ENCODE peak calls at places on chromosomes 5 and 9, in seven cellular contexts. I, N, Y, X, J, S and T are unnamed samples.

GRCh38 chr9:87970602-87971001 is 3.7 kb downstream of the CDK20 start:
- DNase-seq in X (no peak), I (no peak), J (no peak), N (no peak), S (no peak), Y (no peak), T (no peak)

GRCh38 chr5:125870271-125870670 is 552.9 kb upstream of the GRAMD2B start:
- DNase-seq in Y (no peak), X (peak), J (no peak), S (peak), I (peak), N (no peak), T (no peak)

GRCh38 chr5:150497274-150497988 is 10.5 kb upstream of the NDST1 start:
- DNase-seq in S (no peak), J (peak), I (peak), N (peak), X (peak), Y (peak), T (no peak)

GRCh38 chr5:138752951-138753793 is at the start of gene CTNNA1:
- DNase-seq in S (no peak), X (peak), I (peak), N (peak), J (peak), Y (peak), T (peak)

GRCh38 chr9:117763314-117763713 is 59.1 kb downstream of the TLR4 start:
- DNase-seq in I (no peak), N (no peak), Y (no peak), J (no peak), X (peak), S (no peak), T (no peak)

GRCh38 chr9:137222190-137223077 is at the start of gene RNF208:
- DNase-seq in S (no peak), N (no peak), X (no peak), Y (no peak), I (no peak), J (peak), T (peak)

GRCh38 chr5:119269061-119269579 is 86.7 kb upstream of the TNFAIP8 start:
- DNase-seq in J (peak), S (no peak), N (peak), Y (no peak), X (peak), I (peak), T (no peak)

GRCh38 chr9:112331676-112331955 is 1.8 kb downstream of the PTBP3 start:
- DNase-seq in Y (no peak), N (no peak), I (no peak), J (no peak), X (peak), S (no peak), T (no peak)

GRCh38 chr5:82885657-82886389 is 191.4 kb downstream of the TMEM167A start:
- DNase-seq in I (peak), N (no peak), X (peak), J (no peak), S (no peak), Y (no peak), T (no peak)

GRCh38 chr9:108691614-108692013 is 164.2 kb downstream of the ACTL7B start:
- DNase-seq in J (no peak), S (no peak), I (no peak), X (no peak), N (no peak), Y (no peak), T (no peak)

GRCh38 chr5:56818409-56819026 is 3.2 kb downstream of the MAP3K1 start:
- DNase-seq in I (peak), J (no peak), S (no peak), X (peak), Y (no peak), N (no peak), T (no peak)

GRCh38 chr5:40401965-40402364 is 277.8 kb upstream of the PTGER4 start:
- DNase-seq in Y (no peak), S (no peak), X (no peak), I (peak), J (no peak), N (no peak), T (no peak)

GRCh38 chr5:1464096-1464446 is 18.8 kb upstream of the SLC6A3 start:
- DNase-seq in Y (no peak), J (no peak), S (no peak), X (no peak), N (no peak), I (no peak), T (no peak)

GRCh38 chr5:31935702-31936347 is 238.3 kb downstream of the GOLPH3 start:
- DNase-seq in I (no peak), J (no peak), S (no peak), X (no peak), Y (no peak), N (peak), T (no peak)

GRCh38 chr9:126471084-126471611 is 142.6 kb upstream of the LMX1B start:
- DNase-seq in S (peak), X (peak), J (peak), I (peak), Y (peak), N (peak), T (no peak)

GRCh38 chr9:128025756-128026155 is 41.4 kb downstream of the NAIF1 start:
- DNase-seq in S (no peak), Y (no peak), X (no peak), I (no peak), J (no peak), N (no peak), T (no peak)

GRCh38 chr9:120869726-120870125 is 7.3 kb downstream of the PHF19 start:
- DNase-seq in S (no peak), N (no peak), Y (no peak), J (no peak), X (no peak), I (no peak), T (no peak)

GRCh38 chr5:1178529-1179382 is 22.6 kb upstream of the SLC6A19 start:
- DNase-seq in X (no peak), N (no peak), I (no peak), S (no peak), J (no peak), Y (no peak), T (no peak)

GRCh38 chr9:136327313-136327971 is at the start of gene GPSM1:
- DNase-seq in J (no peak), X (peak), N (no peak), I (peak), S (no peak), Y (no peak), T (peak)

GRCh38 chr9:89426389-89426961 is 71.4 kb downstream of the SEMA4D start:
- DNase-seq in I (no peak), N (no peak), J (no peak), X (no peak), Y (no peak), S (no peak), T (no peak)

GRCh38 chr9:77495834-77496671 is 152.1 kb downstream of the GNA14 start:
- DNase-seq in S (peak), J (peak), I (peak), X (peak), N (no peak), Y (no peak), T (no peak)

DNA sequence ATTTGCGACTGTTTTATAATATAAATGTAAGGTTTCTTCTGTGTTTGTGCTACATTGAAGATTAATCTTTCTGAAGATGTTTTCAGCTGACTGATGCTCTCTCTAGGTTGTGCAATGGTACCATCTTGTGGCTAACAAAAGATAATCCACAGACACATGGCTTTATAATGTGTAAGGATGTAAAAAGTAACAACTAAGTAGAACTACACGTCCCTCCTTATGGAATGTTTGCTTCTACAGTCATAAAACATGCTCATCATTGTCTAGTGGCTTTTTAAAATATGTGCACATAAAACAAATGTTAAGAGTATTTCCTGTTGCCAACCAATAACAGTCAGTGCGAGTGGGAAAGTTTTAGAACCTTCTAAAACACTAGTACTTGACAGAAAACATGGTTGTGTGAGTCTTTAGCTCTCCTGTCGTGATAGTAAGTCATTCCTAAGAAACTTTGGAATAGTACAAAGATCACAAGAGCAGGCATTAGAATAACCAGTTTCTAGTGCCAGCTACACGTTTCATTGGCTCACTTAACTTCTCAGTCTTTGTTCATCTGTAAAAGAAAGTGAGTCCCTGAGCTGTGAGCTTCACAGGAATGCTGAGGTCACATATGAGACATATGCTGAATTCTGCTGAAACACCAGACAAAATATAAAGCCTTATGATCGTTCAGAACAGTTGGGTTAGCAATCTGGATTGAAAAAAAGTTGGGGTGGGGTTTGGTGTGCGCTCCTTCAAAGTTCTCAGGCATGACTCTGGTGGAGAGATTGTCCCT is 75.7 kb upstream of the GLIS3 start:
- DNase-seq in I (peak), Y (no peak), J (no peak), N (no peak), X (peak), S (no peak), T (no peak)
- TF ChIP-seq CTCF in I (peak), Y (no peak), J (peak), N (peak), X (peak), S (peak), T (peak)

DNA sequence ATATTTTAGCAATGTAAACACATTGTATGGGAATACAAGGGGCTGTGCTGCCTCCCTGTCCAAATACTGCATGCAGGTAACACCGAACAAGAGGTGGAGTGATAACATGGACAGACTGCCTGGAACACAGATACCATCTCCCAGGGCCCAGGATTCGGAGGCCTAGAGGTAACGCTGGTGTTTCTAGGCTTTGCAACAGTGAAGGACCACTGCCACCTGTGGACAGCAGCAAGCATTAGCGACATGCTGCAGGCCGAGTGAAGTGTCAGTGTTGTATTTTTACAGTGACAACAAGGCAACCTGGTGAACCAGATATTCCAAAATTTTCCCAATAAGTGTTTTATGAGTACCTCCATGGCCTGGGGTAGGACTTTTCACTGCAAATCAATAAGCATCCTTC is 379.2 kb downstream of the DMRT2 start:
- DNase-seq in J (no peak), S (no peak), Y (no peak), I (no peak), N (no peak), X (no peak), T (no peak)
- TF ChIP-seq CTCF in J (no peak), S (peak), Y (no peak), I (no peak), N (no peak), X (peak), T (peak)

DNA sequence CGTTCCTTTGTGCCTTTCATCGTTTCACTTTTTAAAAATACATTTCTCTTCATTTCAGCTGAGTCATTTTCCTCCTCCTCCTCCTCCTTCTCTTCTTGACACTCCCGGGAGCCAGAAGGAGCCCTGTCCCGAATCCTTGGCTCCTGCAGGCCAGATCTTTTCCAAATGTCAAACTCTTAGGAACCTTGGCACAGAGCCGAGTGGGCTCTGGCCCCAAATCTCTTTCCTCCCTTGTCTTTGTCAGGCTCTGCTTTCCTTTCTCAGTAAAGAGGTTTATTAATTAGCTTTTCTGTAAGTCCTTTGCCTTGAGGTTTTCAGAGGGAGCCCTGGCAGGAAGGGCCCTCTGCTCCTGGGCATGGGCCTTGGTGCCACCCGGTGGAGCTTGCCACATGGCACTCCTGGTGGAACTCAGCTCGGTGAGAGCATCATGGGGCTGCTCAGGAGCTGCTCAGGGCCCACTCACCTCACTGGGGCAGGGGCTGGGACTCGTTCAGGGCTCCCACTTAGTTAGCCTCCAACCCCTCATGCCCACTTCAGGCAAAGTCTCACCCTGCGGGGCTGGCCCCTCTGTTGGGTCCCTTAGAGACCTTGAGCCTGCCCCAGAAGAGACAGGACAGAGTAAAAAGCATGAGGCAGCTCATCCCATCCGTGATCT is 17.2 kb downstream of the STC2 start:
- DNase-seq in J (no peak), Y (no peak), X (peak), I (peak), S (no peak), N (no peak), T (no peak)
- TF ChIP-seq CTCF in J (no peak), Y (no peak), X (no peak), I (no peak), S (no peak), N (no peak), T (no peak)

DNA sequence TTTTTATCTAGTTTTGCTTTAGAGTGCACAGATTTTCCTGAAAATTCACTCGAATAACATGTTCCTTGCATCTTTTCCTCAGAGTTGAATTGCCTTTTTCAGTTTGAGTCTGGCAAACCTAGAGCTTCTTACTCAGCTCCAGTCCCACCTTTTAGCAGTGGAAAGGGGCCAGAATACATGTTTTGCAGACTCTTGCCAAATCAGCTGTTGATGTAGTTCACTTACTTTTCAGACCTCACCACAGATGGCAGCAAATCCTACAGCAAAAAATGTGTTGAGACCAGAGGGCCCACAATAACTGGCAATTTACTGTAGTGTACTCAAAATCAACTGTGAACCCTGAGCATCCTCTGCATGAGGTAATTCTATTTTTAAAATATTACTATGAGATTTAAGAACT is 545.2 kb upstream of the ACO1 start:
- DNase-seq in N (no peak), S (no peak), Y (no peak), J (no peak), X (peak), I (no peak), T (no peak)
- TF ChIP-seq CTCF in N (no peak), S (no peak), Y (no peak), J (no peak), X (no peak), I (no peak), T (peak)

DNA sequence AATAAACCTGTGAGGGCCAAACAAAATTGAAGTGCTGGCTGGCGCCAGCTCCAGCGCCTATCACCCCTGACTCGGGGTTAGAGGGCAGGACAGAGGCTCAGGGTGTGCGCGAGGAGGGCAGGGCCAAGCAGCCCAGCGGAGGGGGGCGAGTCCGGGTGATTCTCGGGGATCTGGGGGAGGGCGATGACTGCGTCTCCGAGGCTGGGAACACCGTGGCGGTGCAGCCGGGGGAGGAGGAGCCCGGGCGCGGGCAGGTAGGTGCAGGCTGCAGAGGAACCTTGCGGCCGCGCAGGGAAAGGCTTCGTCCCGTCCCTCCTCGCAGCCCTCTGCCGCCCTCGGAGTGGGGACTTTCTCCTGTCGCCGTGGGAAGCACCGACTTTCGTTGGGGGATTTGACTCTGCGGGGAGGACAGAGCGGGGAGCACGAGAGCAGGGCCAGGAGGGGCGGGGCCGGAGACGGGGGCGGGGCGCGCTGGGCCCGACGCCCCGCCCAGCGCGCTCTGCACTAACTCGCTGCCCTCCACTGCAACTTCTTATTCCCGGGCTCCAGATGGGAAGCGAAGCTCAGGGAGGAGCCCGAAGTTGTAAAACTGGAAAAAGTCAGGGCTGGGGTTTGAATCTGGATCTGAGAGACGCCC is 5.3 kb downstream of the RGS14 start:
- DNase-seq in Y (peak), X (no peak), J (peak), I (no peak), N (peak), S (no peak), T (peak)
- TF ChIP-seq CTCF in Y (no peak), X (peak), J (no peak), I (no peak), N (no peak), S (no peak), T (peak)

GRCh38 chr5:100900142-100900795 is 2.8 kb downstream of the ST8SIA4 start:
- DNase-seq in S (no peak), I (no peak), J (peak), X (peak), N (peak), Y (no peak), T (no peak)
- TF ChIP-seq CTCF in S (no peak), I (no peak), J (no peak), X (no peak), N (no peak), Y (no peak), T (peak)

GRCh38 chr5:142108432-142109355 is at the start of gene NDFIP1:
- DNase-seq in J (peak), X (peak), I (peak), N (peak), Y (peak), S (peak), T (peak)
- TF ChIP-seq CTCF in J (peak), X (no peak), I (no peak), N (no peak), Y (no peak), S (no peak), T (no peak)